ENCODE peak calls at places on chromosomes 16 and 17, in eight cellular contexts. S, J, Z, F, W, U, M and N are unnamed samples.

GRCh38 chr16:53809088-53809951 is 105.4 kb downstream of the FTO start:
- DNase-seq in S (no peak), J (no peak), F (no peak), U (peak), Z (no peak), M (no peak), W (no peak), N (no peak)

GRCh38 chr16:74752258-74752657 is 22.4 kb downstream of the FA2H start:
- DNase-seq in W (no peak), S (no peak), M (no peak), Z (no peak), F (no peak), J (no peak), U (no peak), N (no peak)

GRCh38 chr17:68398731-68399637 is 58.3 kb downstream of the WIPI1 start:
- DNase-seq in M (no peak), U (peak), W (no peak), F (peak), S (peak), Z (peak), J (no peak), N (peak)

GRCh38 chr17:32780721-32781120 is 96.2 kb downstream of the MYO1D start:
- DNase-seq in S (no peak), U (no peak), Z (no peak), F (no peak), M (no peak), J (no peak), W (no peak), N (no peak)

GRCh38 chr17:5868916-5869475 is 201.2 kb upstream of the WSCD1 start:
- DNase-seq in F (no peak), M (no peak), U (no peak), J (no peak), S (no peak), W (no peak), Z (no peak), N (no peak)

GRCh38 chr17:77140878-77141767 is at the start of gene SEC14L1:
- DNase-seq in J (no peak), W (peak), Z (peak), S (peak), F (peak), M (no peak), U (peak), N (peak)

GRCh38 chr17:18949566-18949965 is 2.4 kb upstream of the SLC5A10 start:
- DNase-seq in Z (no peak), U (peak), M (no peak), W (no peak), J (no peak), F (no peak), S (no peak), N (no peak)

GRCh38 chr16:9549487-9549886 is 458.0 kb downstream of the HAPSTR1 start:
- DNase-seq in J (no peak), U (no peak), Z (no peak), S (no peak), M (no peak), F (no peak), W (no peak), N (no peak)

GRCh38 chr16:29825145-29826044 is 5.1 kb downstream of the MVP start:
- DNase-seq in J (peak), U (peak), S (no peak), W (peak), M (no peak), F (peak), Z (peak), N (peak)

GRCh38 chr16:60127196-60127595 is 1393.1 kb upstream of the GOT2 start:
- DNase-seq in Z (no peak), U (no peak), S (no peak), F (no peak), M (no peak), W (no peak), J (no peak), N (peak)